ENCODE peak calls at places on chromosomes 5 and 9, in eight cellular contexts. U, J, Y, Q, I, G, T and Z are unnamed samples.

GRCh38 chr5:32278403-32278802 is 34.3 kb downstream of the MTMR12 start:
- DNase-seq in U (no peak), J (no peak), Y (no peak), Q (no peak), I (peak; percentile 84), G (no peak), T (no peak), Z (no peak)

GRCh38 chr9:75201480-75202209 is 113.3 kb downstream of the OSTF1 start:
- DNase-seq in U (no peak), J (no peak), Y (no peak), Q (no peak), I (no peak), G (no peak), T (no peak), Z (no peak)

GRCh38 chr5:77853353-77853907 is 77.3 kb upstream of the TBCA start:
- DNase-seq in U (no peak), J (no peak), Y (no peak), Q (no peak), I (no peak), G (peak; percentile 23), T (no peak), Z (no peak)

GRCh38 chr5:14672508-14673394 is 8.2 kb downstream of the OTULIN start:
- DNase-seq in U (no peak), J (no peak), Y (no peak), Q (no peak), I (no peak), G (no peak), T (no peak), Z (no peak)

GRCh38 chr9:128696923-128697707 is 5.2 kb upstream of the PKN3 start:
- DNase-seq in U (no peak), J (no peak), Y (no peak), Q (peak; percentile 17), I (no peak), G (no peak), T (no peak), Z (peak; percentile 10)

GRCh38 chr9:21415492-21416267 is 6.8 kb downstream of the IFNA8 start:
- DNase-seq in U (no peak), J (no peak), Y (no peak), Q (no peak), I (no peak), G (no peak), T (no peak), Z (no peak)

GRCh38 chr9:79989079-79989478 is 417.3 kb downstream of the TLE4 start:
- DNase-seq in U (no peak), J (no peak), Y (no peak), Q (no peak), I (no peak), G (no peak), T (no peak), Z (no peak)

GRCh38 chr9:125579030-125579932 is 127.7 kb downstream of the MAPKAP1 start:
- DNase-seq in U (no peak), J (no peak), Y (no peak), Q (no peak), I (no peak), G (no peak), T (no peak), Z (no peak)

GRCh38 chr5:126516133-126516532 is 78.9 kb downstream of the ALDH7A1 start:
- DNase-seq in U (no peak), J (no peak), Y (no peak), Q (no peak), I (peak; percentile 30), G (peak; percentile 66), T (no peak), Z (no peak)

GRCh38 chr9:107945493-107945892 is 455.9 kb upstream of the KLF4 start:
- DNase-seq in U (no peak), J (no peak), Y (no peak), Q (no peak), I (no peak), G (no peak), T (peak; percentile 45), Z (no peak)

GRCh38 chr5:126384985-126385384 is 38.2 kb upstream of the GRAMD2B start:
- DNase-seq in U (no peak), J (no peak), Y (no peak), Q (no peak), I (peak; percentile 82), G (no peak), T (no peak), Z (no peak)

DNA sequence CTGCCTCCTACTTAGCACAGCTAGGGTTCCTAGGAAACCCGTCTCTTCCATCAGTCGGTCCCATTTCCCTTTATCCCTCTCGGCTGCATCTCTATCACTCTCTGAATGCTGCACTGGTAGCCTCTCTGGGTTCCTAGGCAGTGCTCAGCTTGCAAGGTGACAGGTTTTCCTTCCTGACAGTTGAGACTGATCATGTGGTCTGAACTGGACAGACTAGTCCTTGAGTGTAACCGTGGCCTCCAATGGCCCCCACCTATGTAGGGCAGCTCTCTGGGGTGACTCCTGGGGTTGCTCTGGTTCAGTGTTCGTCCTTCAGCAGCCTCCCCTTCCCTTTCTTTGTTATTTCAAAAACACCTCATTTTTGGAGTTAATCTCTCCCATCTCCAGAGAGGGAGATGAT is 3.8 kb downstream of the TMEM8B start:
- DNase-seq in U (no peak), J (no peak), Y (no peak), Q (no peak), I (no peak), G (no peak), T (no peak), Z (no peak)
- H3K27ac ChIP-seq in U (no peak overlapping the region), J (no peak overlapping the region), Y (no peak overlapping the region), Q (no peak overlapping the region), I (no peak overlapping the region), G (no peak overlapping the region), T (no peak overlapping the region), Z (peak overlapping the region; percentile 49)

DNA sequence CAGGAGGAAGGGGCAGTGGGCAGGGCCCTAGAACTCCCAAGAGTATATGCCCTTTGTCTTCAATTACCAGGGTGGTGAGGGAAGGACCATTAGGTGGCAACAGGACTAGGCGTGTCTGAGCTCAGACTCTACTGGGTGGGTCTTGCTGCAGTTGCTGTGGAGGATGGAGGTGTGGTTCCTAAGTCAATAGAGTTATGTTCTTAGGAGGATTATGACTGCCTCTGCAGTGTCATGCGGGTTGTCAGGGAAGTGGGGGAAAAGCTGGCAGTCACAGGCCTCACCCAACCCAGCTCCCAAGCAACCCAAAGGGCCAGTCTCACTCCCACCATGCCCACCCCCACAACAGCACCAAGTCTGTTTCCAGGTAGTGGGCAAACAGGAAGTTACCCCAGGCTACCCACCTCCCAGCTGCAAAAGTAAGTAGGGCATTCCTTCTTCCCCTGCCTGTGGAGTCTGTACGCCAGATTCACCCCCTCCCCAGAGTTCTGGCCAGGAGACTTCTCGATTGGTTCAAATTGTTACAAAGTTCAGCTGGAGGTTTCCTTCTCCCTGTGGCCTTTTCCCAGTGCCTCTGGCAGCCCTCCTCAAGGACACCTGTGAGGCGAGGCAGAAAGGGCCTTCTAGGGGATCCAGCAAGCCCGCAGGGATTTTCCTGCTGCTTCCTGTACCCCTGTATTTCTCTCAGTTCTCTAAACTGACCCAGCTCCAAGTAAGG is 145.3 kb downstream of the HINT1 start:
- DNase-seq in U (peak; percentile 12), J (no peak), Y (no peak), Q (no peak), I (no peak), G (no peak), T (peak; percentile 44), Z (no peak)
- H3K36me3 ChIP-seq in U (no peaks in the 10 kb centered on the region), J (no peaks in the 10 kb centered on the region), Y (no peaks in the 10 kb centered on the region), Q (no peaks in the 10 kb centered on the region), I (no peaks in the 10 kb centered on the region), G (no peaks in the 10 kb centered on the region), T (no peaks in the 10 kb centered on the region), Z (no peaks in the 10 kb centered on the region)

GRCh38 chr9:35227283-35227682 is 65.5 kb downstream of the UNC13B start:
- DNase-seq in U (no peak), J (no peak), Y (no peak), Q (no peak), I (peak; percentile 2), G (no peak), T (no peak), Z (no peak)

GRCh38 chr9:35225677-35226076 is 63.9 kb downstream of the UNC13B start:
- DNase-seq in U (no peak), J (no peak), Y (no peak), Q (no peak), I (no peak), G (no peak), T (no peak), Z (no peak)

GRCh38 chr9:35229779-35230143 is 68.0 kb downstream of the UNC13B start:
- DNase-seq in U (no peak), J (no peak), Y (no peak), Q (no peak), I (no peak), G (no peak), T (no peak), Z (no peak)

GRCh38 chr9:35226685-35227084 is 64.9 kb downstream of the UNC13B start:
- DNase-seq in U (no peak), J (no peak), Y (no peak), Q (no peak), I (no peak), G (no peak), T (no peak), Z (no peak)

DNA sequence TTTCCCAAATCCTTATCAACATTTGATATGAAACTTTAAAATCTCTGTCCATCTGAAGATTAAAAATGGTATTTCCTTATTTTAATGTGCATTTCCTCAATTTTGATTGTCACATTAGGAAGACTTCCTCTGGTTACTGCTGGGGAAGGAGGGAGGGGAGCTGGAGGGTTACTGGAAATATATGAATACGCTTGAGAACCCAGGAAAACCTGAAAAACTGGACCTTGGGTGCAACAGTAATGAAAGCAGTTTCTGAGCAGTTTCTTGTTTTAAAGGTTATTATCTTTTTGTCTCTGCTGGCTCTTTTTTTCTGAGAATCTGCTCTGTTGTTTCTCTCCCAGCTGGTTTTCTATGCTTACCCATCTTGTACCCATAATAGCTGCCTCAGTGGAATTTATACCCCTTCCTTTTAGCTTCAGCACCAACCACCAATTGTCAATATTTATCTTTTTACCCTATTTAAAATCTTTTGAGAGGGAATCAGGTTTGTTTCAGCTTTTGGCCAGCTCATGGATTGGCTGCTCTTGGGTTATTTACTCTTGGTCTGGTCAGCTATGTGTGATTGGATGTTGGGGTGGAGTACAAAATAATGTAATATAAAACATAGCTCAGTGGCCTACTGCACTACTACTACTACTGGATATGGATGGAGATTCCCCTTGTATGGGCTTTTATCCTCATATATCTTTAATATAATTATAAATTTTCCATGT is 67.4 kb downstream of the UNC13B start:
- DNase-seq in U (no peak), J (no peak), Y (no peak), Q (no peak), I (no peak), G (no peak), T (no peak), Z (no peak)
- H3K27ac ChIP-seq in U (no peak overlapping the region), J (no peak overlapping the region), Y (no peak overlapping the region), Q (no peak overlapping the region), I (no peak overlapping the region), G (no peak overlapping the region), T (no peak overlapping the region), Z (no peak overlapping the region)

GRCh38 chr5:150753863-150754262 is 5.0 kb downstream of the DCTN4 start:
- DNase-seq in U (no peak), J (no peak), Y (no peak), Q (no peak), I (no peak), G (no peak), T (no peak), Z (no peak)

GRCh38 chr5:150757087-150757649 is 1.6 kb downstream of the DCTN4 start:
- DNase-seq in U (no peak), J (no peak), Y (no peak), Q (no peak), I (no peak), G (no peak), T (no peak), Z (no peak)

GRCh38 chr5:150750469-150750868 is 8.3 kb downstream of the DCTN4 start:
- DNase-seq in U (no peak), J (no peak), Y (no peak), Q (no peak), I (no peak), G (peak; percentile 19), T (no peak), Z (no peak)

GRCh38 chr5:150751096-150751891 is 7.5 kb downstream of the DCTN4 start:
- DNase-seq in U (no peak), J (no peak), Y (no peak), Q (no peak), I (no peak), G (peak; percentile 35), T (no peak), Z (no peak)

GRCh38 chr5:150753463-150753862 is 5.4 kb downstream of the DCTN4 start:
- DNase-seq in U (no peak), J (no peak), Y (no peak), Q (no peak), I (no peak), G (no peak), T (no peak), Z (no peak)
- H3K36me3 ChIP-seq in U (peaks cover 41% of the 10 kb centered on the region), J (peaks cover 14% of the 10 kb centered on the region), Y (peaks cover 28% of the 10 kb centered on the region), Q (peaks cover 18% of the 10 kb centered on the region), I (peaks cover 44% of the 10 kb centered on the region), G (peaks cover 66% of the 10 kb centered on the region), T (peaks cover 62% of the 10 kb centered on the region), Z (peaks cover 56% of the 10 kb centered on the region)